ENCODE peak calls at places on chromosomes 1 and 21, in eight cellular contexts. R is cardiac muscle cell; E is fibroblast of lung; G is pancreas; H is right cardiac atrium; J is CD8-positive, alpha-beta T cell; O is PC-3; W is left ventricle myocardium inferior. V is an unnamed sample. For H3K9me3, the result is how much of the 10 kb centered on the place peaks cover.

GRCh38 chr1:169844941-169845608 is 48.6 kb downstream of the SCYL3 start:
- DNase-seq in R (no peak), E (peak), G (no peak), H (no peak), J (no peak), O (no peak), W (no peak), V (no peak)

GRCh38 chr21:41419921-41420862 is 5.8 kb upstream of the MX1 start:
- DNase-seq in R (peak), E (peak), G (peak), H (peak), J (peak), O (peak), W (peak), V (peak)

GRCh38 chr1:85933901-85934300 is 222.7 kb downstream of the COL24A1 start:
- DNase-seq in R (peak), E (peak), G (no peak), H (no peak), J (no peak), O (no peak), W (no peak), V (no peak)

GRCh38 chr1:203523667-203524066 is 29.7 kb downstream of the OPTC start:
- DNase-seq in R (no peak), E (no peak), G (no peak), H (no peak), J (no peak), O (no peak), W (no peak), V (no peak)

GRCh38 chr1:24635195-24635843 is 7.8 kb upstream of the SRRM1 start:
- DNase-seq in R (peak), E (peak), G (no peak), H (no peak), J (no peak), O (peak), W (no peak), V (no peak)

GRCh38 chr1:205391386-205391785 is 30.5 kb downstream of the LEMD1 start:
- DNase-seq in R (no peak), E (no peak), G (no peak), H (no peak), J (no peak), O (no peak), W (no peak), V (no peak)

GRCh38 chr1:58664881-58665280 is 35.0 kb downstream of the MYSM1 start:
- DNase-seq in R (no peak), E (peak), G (no peak), H (no peak), J (no peak), O (no peak), W (no peak), V (no peak)

GRCh38 chr1:202343652-202344349 is 2.1 kb upstream of the UBE2T start:
- DNase-seq in R (peak), E (peak), G (no peak), H (no peak), J (no peak), O (peak), W (no peak), V (no peak)

GRCh38 chr1:226662704-226663326 is 76.3 kb downstream of the ITPKB start:
- DNase-seq in R (peak), E (peak), G (peak), H (peak), J (peak), O (peak), W (peak), V (peak)

GRCh38 chr1:34640654-34641401 is 114.0 kb upstream of the GJB5 start:
- DNase-seq in R (no peak), E (no peak), G (no peak), H (no peak), J (no peak), O (no peak), W (no peak), V (no peak)

GRCh38 chr21:45989355-45990048 is 7.9 kb downstream of the COL6A1 start:
- DNase-seq in R (no peak), E (no peak), G (no peak), H (peak), J (no peak), O (no peak), W (peak), V (peak)

GRCh38 chr1:217917277-217917887 is 286.2 kb downstream of the SPATA17 start:
- DNase-seq in R (no peak), E (no peak), G (no peak), H (no peak), J (no peak), O (peak), W (no peak), V (no peak)

GRCh38 chr1:19427087-19427781 is 58.1 kb downstream of the CAPZB start:
- DNase-seq in R (no peak), E (peak), G (no peak), H (no peak), J (no peak), O (no peak), W (no peak), V (peak)

GRCh38 chr1:233520510-233521191 is 93.3 kb upstream of the KCNK1 start:
- DNase-seq in R (no peak), E (peak), G (no peak), H (no peak), J (no peak), O (peak), W (no peak), V (no peak)

GRCh38 chr1:224435318-224435763 is 744 bp upstream of the WDR26 start:
- DNase-seq in R (peak), E (peak), G (peak), H (no peak), J (no peak), O (peak), W (no peak), V (no peak)

GRCh38 chr1:223245983-223246382 is 102.9 kb upstream of the TLR5 start:
- DNase-seq in R (no peak), E (no peak), G (no peak), H (no peak), J (no peak), O (no peak), W (no peak), V (no peak)

GRCh38 chr1:180633092-180634045 is 1.5 kb downstream of the XPR1 start:
- DNase-seq in R (peak), E (peak), G (no peak), H (no peak), J (no peak), O (peak), W (no peak), V (no peak)

GRCh38 chr1:32241011-32241763 is 5.8 kb upstream of the FAM167B start:
- DNase-seq in R (peak), E (peak), G (peak), H (peak), J (no peak), O (peak), W (peak), V (peak)

GRCh38 chr1:22471078-22471477 is 19.4 kb downstream of the ZBTB40 start:
- DNase-seq in R (peak), E (peak), G (peak), H (peak), J (no peak), O (no peak), W (peak), V (no peak)

GRCh38 chr21:37700641-37701202 is 215.5 kb downstream of the KCNJ6 start:
- DNase-seq in R (peak), E (peak), G (peak), H (no peak), J (no peak), O (peak), W (no peak), V (no peak)

GRCh38 chr1:171780583-171781166 is 785 bp upstream of the METTL13 start:
- DNase-seq in R (no peak), E (no peak), G (peak), H (no peak), J (no peak), O (no peak), W (no peak), V (no peak)

GRCh38 chr1:56330400-56331026 is 248.8 kb downstream of the PLPP3 start:
- DNase-seq in R (peak), E (peak), G (no peak), H (no peak), J (no peak), O (peak), W (no peak), V (no peak)

GRCh38 chr1:116710326-116711060 is 43.0 kb upstream of the IGSF3 start:
- DNase-seq in R (no peak), E (no peak), G (no peak), H (no peak), J (no peak), O (no peak), W (no peak), V (no peak)

GRCh38 chr1:100036718-100037664 is 67.2 kb downstream of the SLC35A3 start:
- DNase-seq in R (peak), E (peak), G (no peak), H (no peak), J (no peak), O (peak), W (no peak), V (no peak)

GRCh38 chr1:198102454-198102791 is 54.4 kb upstream of the NEK7 start:
- DNase-seq in R (no peak), E (peak), G (no peak), H (no peak), J (no peak), O (no peak), W (no peak), V (no peak)

GRCh38 chr1:58304584-58304983 is 241.9 kb downstream of the OMA1 start:
- DNase-seq in R (no peak), E (no peak), G (no peak), H (no peak), J (no peak), O (no peak), W (no peak), V (no peak)

GRCh38 chr1:8238141-8239038 is 79.5 kb upstream of the SLC45A1 start:
- DNase-seq in R (peak), E (peak), G (no peak), H (no peak), J (no peak), O (peak), W (no peak), V (no peak)

GRCh38 chr1:156157506-156157905 is 4.1 kb downstream of the SEMA4A start:
- DNase-seq in R (no peak), E (no peak), G (no peak), H (no peak), J (no peak), O (no peak), W (no peak), V (no peak)

GRCh38 chr1:235758931-235759330 is 107.8 kb downstream of the LYST start:
- DNase-seq in R (peak), E (no peak), G (no peak), H (peak), J (no peak), O (no peak), W (no peak), V (no peak)

GRCh38 chr1:197735461-197735860 is 39.8 kb downstream of the DENND1B start:
- DNase-seq in R (no peak), E (no peak), G (no peak), H (no peak), J (no peak), O (no peak), W (no peak), V (no peak)

GRCh38 chr1:85015826-85016225 is 18.9 kb upstream of the MCOLN2 start:
- DNase-seq in R (no peak), E (no peak), G (no peak), H (no peak), J (no peak), O (no peak), W (no peak), V (no peak)

GRCh38 chr1:151867785-151868403 is 14.4 kb upstream of the THEM5 start:
- DNase-seq in R (peak), E (peak), G (no peak), H (no peak), J (no peak), O (peak), W (no peak), V (no peak)

GRCh38 chr1:190679032-190679431 is 201.4 kb upstream of the BRINP3 start:
- DNase-seq in R (peak), E (peak), G (no peak), H (no peak), J (no peak), O (peak), W (no peak), V (no peak)

GRCh38 chr1:245999697-246000637 is 507.1 kb downstream of the SMYD3 start:
- DNase-seq in R (no peak), E (no peak), G (no peak), H (no peak), J (no peak), O (no peak), W (no peak), V (no peak)

GRCh38 chr1:225658041-225658440 is 5.1 kb upstream of the ENAH start:
- DNase-seq in R (no peak), E (peak), G (no peak), H (no peak), J (no peak), O (no peak), W (no peak), V (no peak)

GRCh38 chr21:17454315-17455027 is 58.4 kb upstream of the CXADR start:
- DNase-seq in R (peak), E (peak), G (peak), H (peak), J (no peak), O (peak), W (peak), V (no peak)

GRCh38 chr1:104933846-104934245 is 1184.1 kb downstream of the AMY1C start:
- DNase-seq in R (no peak), E (no peak), G (no peak), H (no peak), J (no peak), O (no peak), W (no peak), V (no peak)

GRCh38 chr1:76035053-76035452 is 39.5 kb upstream of the ST6GALNAC3 start:
- DNase-seq in R (peak), E (no peak), G (no peak), H (no peak), J (no peak), O (peak), W (no peak), V (no peak)

DNA sequence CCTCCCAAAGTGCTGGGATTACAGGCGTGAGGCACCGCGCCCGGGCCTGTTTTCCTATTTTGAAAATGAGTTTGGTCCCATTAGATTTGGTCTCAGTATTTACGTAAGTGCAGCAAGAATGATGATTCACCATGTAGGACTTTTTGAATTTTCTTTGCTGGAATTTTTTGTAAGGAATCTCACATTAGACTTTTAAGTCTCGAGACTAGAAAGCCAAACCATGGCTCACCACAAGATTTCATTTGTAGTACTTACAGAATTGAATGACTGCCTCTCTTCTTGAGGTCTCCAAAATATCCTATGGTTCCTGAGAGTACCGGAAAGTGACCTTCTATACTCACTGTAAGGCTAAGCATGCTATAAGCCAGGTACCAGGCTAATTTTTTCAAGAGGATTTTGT is 325 bp downstream of the OR14A2 start:
- DNase-seq in R (peak), E (peak), G (no peak), H (no peak), J (no peak), O (peak), W (no peak), V (no peak)
- H3K9me3 ChIP-seq in R (under half), E (under half), G (under half), H (under half), J (under half), O (under half), W (half or more), V (under half)

DNA sequence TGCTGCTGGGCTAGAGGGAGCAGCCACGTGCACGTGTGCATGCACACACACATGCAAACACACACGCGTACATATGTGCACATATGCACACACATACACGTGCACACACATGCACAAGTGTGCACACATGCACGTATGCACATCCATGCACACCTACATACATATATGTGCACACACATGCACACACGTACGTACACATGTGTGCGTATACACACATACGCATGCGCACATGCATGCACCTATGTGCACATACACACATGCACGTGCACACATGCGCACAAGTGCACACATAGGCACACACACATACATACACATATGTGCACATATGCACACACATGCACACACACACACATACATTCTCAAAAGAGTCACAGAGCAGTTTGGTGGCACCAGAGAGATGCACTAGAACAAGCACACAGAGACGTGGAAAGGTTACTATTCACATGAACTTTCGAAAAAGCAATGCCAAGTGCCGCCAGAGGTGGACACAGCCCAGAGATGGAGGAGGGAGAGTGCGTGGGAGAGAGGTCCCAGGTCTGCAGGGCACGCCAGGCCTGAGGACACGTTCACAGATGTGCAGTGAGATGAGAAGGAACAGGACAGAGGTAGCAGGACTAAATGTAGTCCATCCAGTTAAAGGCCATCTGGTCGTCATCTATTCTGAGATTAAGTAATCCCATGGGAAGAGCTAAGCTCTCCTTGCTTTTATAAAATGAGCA is 85.7 kb upstream of the SLC25A33 start:
- DNase-seq in R (no peak), E (no peak), G (no peak), H (no peak), J (no peak), O (no peak), W (no peak), V (no peak)
- H3K27ac ChIP-seq in R (no peak), E (no peak), G (peak), H (no peak), J (no peak), O (no peak), W (no peak), V (no peak)

GRCh38 chr1:184472117-184472516 is 85.3 kb downstream of the C1orf21 start:
- DNase-seq in R (no peak), E (no peak), G (no peak), H (no peak), J (no peak), O (no peak), W (no peak), V (no peak)

GRCh38 chr1:184467295-184467694 is 80.5 kb downstream of the C1orf21 start:
- DNase-seq in R (no peak), E (no peak), G (no peak), H (no peak), J (no peak), O (no peak), W (no peak), V (no peak)

GRCh38 chr1:184469391-184469790 is 82.6 kb downstream of the C1orf21 start:
- DNase-seq in R (no peak), E (no peak), G (no peak), H (no peak), J (no peak), O (no peak), W (no peak), V (no peak)

GRCh38 chr1:184473176-184473966 is 86.5 kb downstream of the C1orf21 start:
- DNase-seq in R (no peak), E (no peak), G (no peak), H (no peak), J (no peak), O (no peak), W (no peak), V (no peak)

GRCh38 chr1:184471686-184472085 is 84.9 kb downstream of the C1orf21 start:
- DNase-seq in R (no peak), E (no peak), G (no peak), H (no peak), J (no peak), O (no peak), W (no peak), V (no peak)
- H3K9me3 ChIP-seq in R (under half), E (under half), G (under half), H (under half), J (under half), O (under half), W (under half), V (under half)

DNA sequence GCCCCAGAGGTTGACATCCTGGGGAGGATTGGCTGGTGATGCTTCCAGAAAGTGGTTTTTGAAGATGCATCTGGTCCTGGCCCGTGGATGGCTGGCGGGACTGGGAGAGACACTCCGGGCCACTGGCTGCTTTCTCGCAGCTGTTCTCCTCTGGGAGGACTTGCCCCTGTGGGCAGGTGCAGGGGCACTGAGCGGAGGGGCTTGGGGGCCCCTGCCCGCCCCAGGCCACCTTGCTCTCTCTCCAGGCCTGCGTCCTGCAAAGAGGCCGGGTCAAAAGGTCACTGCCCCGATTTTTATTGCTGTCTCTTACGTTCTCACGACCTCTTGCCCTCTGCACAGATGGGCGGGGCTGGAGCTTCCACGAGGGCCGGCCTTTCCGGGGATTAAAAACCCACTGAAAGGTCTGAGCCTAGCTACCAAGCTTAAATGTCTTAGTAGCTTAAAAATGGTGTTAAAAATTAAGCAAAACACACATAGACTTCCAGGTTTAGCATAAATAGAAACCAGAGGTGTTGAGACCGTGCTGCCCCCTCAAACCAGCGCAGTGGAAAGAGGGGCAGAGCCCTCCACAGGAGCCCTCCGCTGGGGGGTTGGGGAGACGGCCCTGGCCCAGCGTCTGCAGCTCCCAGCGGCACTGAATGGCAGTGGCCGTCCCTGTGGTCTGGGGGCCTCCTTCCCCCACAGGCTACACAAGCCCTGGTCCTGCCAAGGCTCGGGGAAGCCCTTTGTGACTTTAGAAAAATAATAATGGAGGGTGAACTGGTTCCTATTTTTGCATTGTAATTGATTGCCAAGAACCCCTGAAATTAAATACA is 43.9 kb downstream of the SKI start:
- DNase-seq in R (no peak), E (no peak), G (no peak), H (peak), J (no peak), O (no peak), W (no peak), V (no peak)
- H3K27ac ChIP-seq in R (peak), E (peak), G (no peak), H (no peak), J (no peak), O (no peak), W (peak), V (no peak)